ENCODE peak calls at places on chromosomes 3 and 15, in five cellular contexts. K is lower lobe of right lung, G is mucosa of descending colon, J is A549, A is heart left ventricle. V is an unnamed sample. For H3K4me1, the result is how much of the 10 kb centered on the place peaks cover.

GRCh38 chr15:98671060-98672008 is 23.0 kb downstream of the IGF1R start:
- DNase-seq in G (no peak), K (no peak), J (no peak), A (no peak), V (no peak)

GRCh38 chr3:11820540-11821041 is 26.1 kb downstream of the TAMM41 start:
- DNase-seq in G (no peak), J (no peak), K (no peak), A (no peak), V (no peak)

GRCh38 chr15:92047900-92048299 is 194.4 kb downstream of the SLCO3A1 start:
- DNase-seq in K (no peak), J (no peak), G (no peak), A (no peak), V (no peak)

GRCh38 chr3:114439279-114439678 is 145.5 kb downstream of the TIGIT start:
- DNase-seq in J (no peak), A (no peak), K (no peak), G (no peak), V (no peak)

GRCh38 chr3:44117239-44117638 is 124.4 kb upstream of the TOPAZ1 start:
- DNase-seq in K (no peak), J (no peak), A (no peak), G (no peak), V (no peak)

GRCh38 chr3:170033489-170033888 is 4.3 kb upstream of the GPR160 start:
- DNase-seq in A (peak), K (no peak), J (no peak), G (peak), V (no peak)

GRCh38 chr3:42830437-42831320 is 21.4 kb downstream of the ACKR2 start:
- DNase-seq in J (peak), K (no peak), A (no peak), G (no peak), V (peak)

GRCh38 chr3:88219138-88219792 is 69.5 kb downstream of the C3orf38 start:
- DNase-seq in K (no peak), G (peak), J (peak), A (peak), V (peak)

GRCh38 chr3:29140706-29141105 is 140.2 kb upstream of the RBMS3 start:
- DNase-seq in J (no peak), A (no peak), G (no peak), K (no peak), V (no peak)

GRCh38 chr3:159989973-159990846 is 1.6 kb downstream of the IL12A start:
- DNase-seq in K (no peak), A (no peak), G (no peak), J (no peak), V (no peak)

GRCh38 chr15:64651573-64652260 is 123.7 kb downstream of the RBPMS2 start:
- DNase-seq in G (no peak), A (no peak), J (no peak), K (no peak), V (no peak)

GRCh38 chr3:161890147-161890625 is 393.6 kb downstream of the OTOL1 start:
- DNase-seq in J (peak), K (peak), A (no peak), G (peak), V (no peak)

GRCh38 chr3:101979033-101979432 is 129.7 kb downstream of the NFKBIZ start:
- DNase-seq in K (no peak), A (no peak), G (no peak), J (no peak), V (no peak)

GRCh38 chr3:138401834-138402233 is 32.6 kb upstream of the ESYT3 start:
- DNase-seq in J (no peak), G (no peak), A (no peak), K (no peak), V (no peak)

GRCh38 chr3:73401058-73401457 is 223.7 kb downstream of the PDZRN3 start:
- DNase-seq in J (no peak), A (no peak), G (no peak), K (no peak), V (no peak)

GRCh38 chr3:136938334-136938733 is 19.4 kb upstream of the IL20RB start:
- DNase-seq in A (no peak), K (no peak), J (no peak), G (no peak), V (no peak)

GRCh38 chr3:114686624-114687023 is 392.8 kb downstream of the TIGIT start:
- DNase-seq in K (no peak), J (no peak), A (no peak), G (no peak), V (no peak)

GRCh38 chr15:92059036-92059970 is 205.8 kb downstream of the SLCO3A1 start:
- DNase-seq in A (peak), G (no peak), K (no peak), J (no peak), V (no peak)

GRCh38 chr3:50322386-50323091 is at the start of gene HYAL2:
- DNase-seq in J (no peak), G (peak), A (peak), K (peak), V (no peak)

GRCh38 chr3:50321844-50322385 is 630 bp downstream of the HYAL2 start:
- DNase-seq in K (no peak), A (no peak), G (peak), J (no peak), V (no peak)

GRCh38 chr3:50319872-50320625 is 2.5 kb downstream of the HYAL2 start:
- DNase-seq in K (no peak), A (no peak), G (no peak), J (no peak), V (no peak)

GRCh38 chr3:50320853-50321145 is 1.7 kb downstream of the HYAL2 start:
- DNase-seq in G (no peak), J (no peak), A (no peak), K (no peak), V (no peak)

DNA sequence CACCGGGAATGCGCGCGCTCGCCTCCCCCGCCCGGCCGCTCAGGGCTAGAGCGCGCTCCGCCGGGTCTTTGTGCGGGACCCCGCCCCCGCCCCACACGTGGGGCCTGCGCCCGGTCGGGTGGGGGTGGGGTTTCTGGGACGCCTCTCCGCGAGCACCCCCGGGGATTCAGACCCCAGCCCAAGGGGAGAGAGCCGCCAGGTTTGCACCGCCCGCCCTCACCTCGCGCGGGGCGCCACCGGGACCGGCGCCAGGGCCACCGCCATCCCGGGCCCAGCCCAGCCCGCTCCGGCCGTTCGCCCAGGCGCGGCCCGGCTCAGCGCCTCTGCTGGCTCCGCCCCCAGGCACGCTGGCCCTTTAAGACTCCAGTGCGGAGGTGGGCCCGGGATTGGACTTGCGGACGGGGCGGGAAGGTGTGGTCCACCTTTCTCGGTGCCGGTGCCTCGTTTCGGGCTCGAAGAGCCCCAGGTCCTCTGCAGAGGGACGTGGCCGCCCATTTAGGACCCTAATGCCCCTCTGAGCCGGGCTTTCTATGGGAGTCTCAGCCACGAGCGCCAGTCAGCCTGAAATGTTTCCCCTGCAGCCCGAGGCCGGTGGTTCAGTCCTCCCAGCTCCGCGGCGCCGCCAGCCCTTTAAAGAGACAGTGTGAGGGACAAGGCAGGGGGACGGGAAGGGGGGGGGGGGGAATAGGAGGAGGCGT is 1.2 kb downstream of the HYAL2 start:
- DNase-seq in A (peak), G (peak), K (peak), J (peak), V (no peak)
- H3K4me1 ChIP-seq in A (half or more), G (half or more), K (half or more), J (under half), V (under half)

DNA sequence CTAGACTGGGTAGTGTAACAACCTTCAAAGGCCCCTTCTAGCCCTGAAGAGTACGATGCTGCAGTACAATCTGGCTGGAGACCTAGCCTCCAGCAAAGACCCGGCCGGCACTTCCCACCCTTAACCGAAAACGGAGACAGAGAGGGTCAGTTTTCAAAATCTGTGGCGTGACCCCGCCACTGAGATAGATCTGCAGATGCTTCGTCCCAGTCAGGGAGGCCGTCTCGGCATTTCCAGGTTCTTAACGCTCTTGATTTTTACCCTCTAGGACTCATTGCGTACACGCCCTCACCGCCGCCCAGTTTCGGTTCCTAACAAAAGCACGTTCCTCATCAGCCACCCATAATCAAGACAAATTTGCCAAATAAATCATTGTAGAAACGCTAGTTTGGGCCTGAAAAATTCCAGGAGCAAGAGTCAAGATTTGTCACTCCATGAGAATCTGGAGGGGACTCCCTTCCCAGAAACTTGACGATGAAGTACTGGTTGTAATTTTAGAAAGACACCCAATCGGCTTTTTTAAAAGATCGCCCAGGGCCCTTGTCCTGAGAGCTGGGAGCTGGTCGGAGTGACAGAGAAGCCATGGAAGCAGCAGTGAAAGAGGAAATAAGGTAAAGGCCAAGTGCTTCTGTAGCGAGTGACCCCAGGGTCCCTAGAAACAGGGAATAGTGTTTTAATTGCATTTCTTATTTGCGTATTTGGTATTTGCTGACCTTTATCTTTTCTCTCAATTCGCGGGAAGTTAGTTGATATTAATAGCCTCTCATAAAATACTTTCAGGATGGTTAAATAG is 863 bp upstream of the TMEM87A start:
- DNase-seq in J (peak), A (peak), G (peak), K (peak), V (no peak)
- H3K4me1 ChIP-seq in J (under half), A (under half), G (under half), K (half or more), V (under half)

GRCh38 chr15:51227967-51228783 is 110.2 kb downstream of the CYP19A1 start:
- DNase-seq in G (no peak), J (peak), A (peak), K (no peak), V (peak)
- H3K4me1 ChIP-seq in G (under half), J (under half), A (under half), K (under half), V (under half)

DNA sequence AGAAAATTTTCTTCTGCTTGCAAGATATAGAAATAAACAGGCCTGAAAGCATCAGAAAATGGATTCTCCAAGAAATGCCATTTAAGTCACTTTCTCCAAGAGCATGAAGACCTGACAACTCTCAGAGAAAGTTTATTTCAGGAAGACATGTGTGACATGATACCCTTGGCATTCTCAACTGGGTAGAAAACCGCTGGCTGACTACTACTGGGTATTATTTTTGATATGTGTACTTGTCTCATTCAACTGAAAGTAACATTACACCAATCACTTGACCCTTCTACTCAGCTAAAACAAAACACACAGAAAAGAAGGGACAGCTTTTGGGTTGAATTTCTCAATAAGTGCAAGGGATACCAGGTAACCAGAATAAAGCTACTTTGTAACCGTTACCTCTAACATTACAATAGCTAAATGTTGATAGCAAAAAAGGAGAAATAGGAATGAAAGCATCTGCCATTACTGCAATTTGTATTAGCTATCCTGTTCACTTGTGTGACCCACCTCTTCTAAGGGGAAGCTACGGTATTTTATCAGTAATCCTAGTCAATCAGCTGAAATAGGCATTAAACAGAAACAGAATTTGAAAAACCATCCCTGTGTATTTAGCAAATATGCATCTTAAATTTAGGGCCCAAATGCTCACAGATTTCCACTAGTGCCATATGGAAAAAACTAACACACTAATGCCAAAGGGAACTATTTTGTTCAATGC is 7.3 kb downstream of the TRA2B start:
- DNase-seq in A (no peak), J (no peak), G (no peak), K (no peak), V (no peak)
- H3K4me1 ChIP-seq in A (half or more), J (half or more), G (half or more), K (half or more), V (under half)

DNA sequence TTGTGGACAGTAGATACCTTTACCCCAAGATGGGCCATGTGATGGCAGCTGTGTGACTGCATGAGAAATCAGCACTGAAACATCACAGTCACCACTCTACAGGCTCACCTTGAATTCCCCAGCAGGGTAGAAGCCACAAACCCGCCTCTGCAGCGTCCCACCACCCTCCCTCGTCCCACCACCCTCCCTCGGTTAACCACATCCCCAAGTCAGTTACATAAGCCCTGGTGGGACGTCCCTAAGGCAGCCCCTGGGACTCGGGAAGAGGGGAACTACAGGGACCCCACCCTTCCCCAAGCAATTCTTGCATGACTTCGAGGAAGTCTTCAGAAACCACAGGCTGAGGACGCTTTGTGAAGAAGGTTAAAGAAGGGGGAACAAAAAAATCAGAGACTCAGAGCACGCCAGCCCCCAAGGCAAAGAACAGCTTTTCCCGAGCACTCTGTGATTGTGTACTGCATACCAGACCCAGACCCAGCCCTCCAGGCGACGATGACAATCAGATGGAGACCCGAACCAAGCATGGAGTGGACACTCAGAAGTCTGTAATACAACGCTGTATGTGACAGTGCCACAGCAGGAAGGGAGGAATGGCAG is 60.5 kb downstream of the SH3BP5 start:
- DNase-seq in J (no peak), G (peak), K (peak), A (peak), V (no peak)
- H3K4me1 ChIP-seq in J (under half), G (under half), K (half or more), A (under half), V (under half)

GRCh38 chr3:52774901-52775864 is 2.2 kb upstream of the ITIH1 start:
- DNase-seq in J (no peak), K (peak), G (peak), A (no peak), V (no peak)
- H3K4me1 ChIP-seq in J (under half), K (under half), G (under half), A (under half), V (under half)

GRCh38 chr3:129617381-129618185 is 11.1 kb upstream of the PLXND1 start:
- DNase-seq in K (no peak), A (no peak), J (no peak), G (peak), V (no peak)
- H3K4me1 ChIP-seq in K (half or more), A (half or more), J (under half), G (under half), V (under half)

GRCh38 chr3:69751118-69751517 is 11.9 kb downstream of the MITF start:
- DNase-seq in J (no peak), G (no peak), K (no peak), A (no peak), V (no peak)

GRCh38 chr3:69747511-69748248 is 8.4 kb downstream of the MITF start:
- DNase-seq in J (no peak), G (no peak), K (no peak), A (no peak), V (no peak)

GRCh38 chr3:69749461-69749860 is 10.2 kb downstream of the MITF start:
- DNase-seq in G (no peak), K (no peak), J (no peak), A (no peak), V (no peak)

GRCh38 chr3:69746119-69746518 is 6.9 kb downstream of the MITF start:
- DNase-seq in A (no peak), J (no peak), K (no peak), G (no peak), V (no peak)

DNA sequence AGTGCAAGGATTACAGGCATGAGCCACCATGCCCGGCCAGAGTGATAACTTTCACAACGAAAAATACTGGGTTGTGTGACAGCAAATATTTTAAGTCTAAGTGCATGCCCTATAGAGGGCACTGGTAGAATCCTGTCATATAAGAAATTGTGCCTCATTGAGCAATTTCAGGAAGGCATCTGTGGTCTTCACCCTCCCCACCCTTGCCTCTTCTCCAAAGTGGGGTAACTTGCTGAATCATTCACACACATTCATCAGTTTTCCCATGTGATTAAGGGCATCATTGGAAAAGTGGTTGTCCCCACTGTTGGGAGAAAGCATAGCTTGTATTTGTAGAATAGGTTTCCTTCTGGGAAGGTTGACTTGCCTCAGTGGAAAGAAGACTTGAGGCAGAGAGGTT is 9.2 kb downstream of the MITF start:
- DNase-seq in G (no peak), A (no peak), K (no peak), J (no peak), V (no peak)
- H3K4me1 ChIP-seq in G (under half), A (half or more), K (half or more), J (under half), V (under half)